ENCODE peak calls at places on chromosome 2, in eight cellular contexts. J is K562; R is OCI-LY7; B is skeletal muscle cell; D is HL-60; C is body of pancreas; V is activated naive CD4-positive, alpha-beta T cell; S is fibroblast of mammary gland. Q is an unnamed sample.

GRCh38 chr2:174059875-174060226 is 94.7 kb upstream of the SP3 start:
- DNase-seq in J (no peak), R (no peak), B (no peak), D (no peak), C (no peak), V (no peak), S (peak; percentile 67), Q (no peak)

GRCh38 chr2:103289101-103289725 is 527.4 kb downstream of the TMEM182 start:
- DNase-seq in J (no peak), R (no peak), B (no peak), D (no peak), C (no peak), V (no peak), S (no peak), Q (no peak)

GRCh38 chr2:177245010-177245422 is 19.5 kb downstream of the NFE2L2 start:
- DNase-seq in J (peak; percentile 51), R (no peak), B (no peak), D (no peak), C (no peak), V (no peak), S (peak; percentile 78), Q (peak; percentile 66)

GRCh38 chr2:183752571-183752970 is 628.3 kb downstream of the NUP35 start:
- DNase-seq in J (no peak), R (no peak), B (no peak), D (no peak), C (no peak), V (no peak), S (no peak), Q (no peak)

GRCh38 chr2:223859070-223859469 is 21.7 kb upstream of the AP1S3 start:
- DNase-seq in J (no peak), R (no peak), B (no peak), D (no peak), C (no peak), V (no peak), S (no peak), Q (no peak)

GRCh38 chr2:25380586-25381360 is 39.0 kb upstream of the DNMT3A start:
- DNase-seq in J (no peak), R (peak; percentile 49), B (peak; percentile 56), D (no peak), C (no peak), V (no peak), S (no peak), Q (no peak)

GRCh38 chr2:145356046-145356445 is 836.1 kb upstream of the ZEB2 start:
- DNase-seq in J (no peak), R (no peak), B (no peak), D (no peak), C (no peak), V (no peak), S (peak; percentile 35), Q (no peak)

GRCh38 chr2:150876201-150877085 is 385.2 kb downstream of the RBM43 start:
- DNase-seq in J (no peak), R (no peak), B (peak; percentile 43), D (no peak), C (no peak), V (no peak), S (peak; percentile 14), Q (no peak)

GRCh38 chr2:185417111-185417510 is 321.5 kb upstream of the FSIP2 start:
- DNase-seq in J (no peak), R (no peak), B (peak; percentile 14), D (no peak), C (no peak), V (no peak), S (peak; percentile 0), Q (no peak)

GRCh38 chr2:10752236-10752635 is 30.8 kb downstream of the ATP6V1C2 start:
- DNase-seq in J (no peak), R (no peak), B (no peak), D (no peak), C (no peak), V (no peak), S (no peak), Q (no peak)

GRCh38 chr2:47339745-47340541 is 63.0 kb upstream of the MSH2 start:
- DNase-seq in J (no peak), R (no peak), B (peak; percentile 46), D (peak; percentile 22), C (no peak), V (no peak), S (peak; percentile 67), Q (no peak)

Q was measured in AG09309.